ENCODE peak calls at places on chromosomes 3 and 15, in four cellular contexts. One of them, this sample, is unnamed.

GRCh38 chr15:40536501-40536900 is 28.3 kb downstream of the CCDC32 start:
- DNase-seq in amygdala: no peak
- DNase-seq in occipital lobe: no peak
- DNase-seq in progenitor cell of endocrine pancreas: no peak
- DNase-seq in this sample: no peak

GRCh38 chr3:17399586-17399985 is 342.8 kb downstream of the TBC1D5 start:
- DNase-seq in progenitor cell of endocrine pancreas: no peak
- DNase-seq in occipital lobe: no peak
- DNase-seq in amygdala: no peak
- DNase-seq in this sample: no peak

GRCh38 chr15:64525828-64526530 is 65.6 kb downstream of the ZNF609 start:
- DNase-seq in occipital lobe: no peak
- DNase-seq in amygdala: no peak
- DNase-seq in progenitor cell of endocrine pancreas: no peak
- DNase-seq in this sample: no peak

GRCh38 chr3:172051957-172052354 is 12.6 kb downstream of the FNDC3B start:
- DNase-seq in amygdala: no peak
- DNase-seq in progenitor cell of endocrine pancreas: no peak
- DNase-seq in occipital lobe: no peak
- DNase-seq in this sample: no peak

GRCh38 chr3:12194669-12195161 is 36.0 kb upstream of the TIMP4 start:
- DNase-seq in amygdala: no peak
- DNase-seq in occipital lobe: no peak
- DNase-seq in progenitor cell of endocrine pancreas: no peak
- DNase-seq in this sample: no peak

GRCh38 chr3:86948840-86949239 is 42.1 kb downstream of the VGLL3 start:
- DNase-seq in progenitor cell of endocrine pancreas: no peak
- DNase-seq in amygdala: no peak
- DNase-seq in occipital lobe: no peak
- DNase-seq in this sample: no peak

GRCh38 chr3:25448750-25449684 is 21.0 kb downstream of the RARB start:
- DNase-seq in occipital lobe: no peak
- DNase-seq in amygdala: peak
- DNase-seq in progenitor cell of endocrine pancreas: no peak
- DNase-seq in this sample: peak

GRCh38 chr3:140832883-140833282 is 108.8 kb upstream of the SLC25A36 start:
- DNase-seq in occipital lobe: no peak
- DNase-seq in progenitor cell of endocrine pancreas: no peak
- DNase-seq in amygdala: no peak
- DNase-seq in this sample: no peak

GRCh38 chr3:151168269-151169094 is 34.5 kb downstream of the GPR171 start:
- DNase-seq in amygdala: no peak
- DNase-seq in progenitor cell of endocrine pancreas: peak
- DNase-seq in occipital lobe: no peak
- DNase-seq in this sample: peak

GRCh38 chr3:114706591-114707224 is 412.9 kb downstream of the TIGIT start:
- DNase-seq in amygdala: no peak
- DNase-seq in progenitor cell of endocrine pancreas: no peak
- DNase-seq in occipital lobe: no peak
- DNase-seq in this sample: no peak

GRCh38 chr15:86879250-86880229 is 799.9 kb downstream of the AGBL1 start:
- DNase-seq in progenitor cell of endocrine pancreas: no peak
- DNase-seq in amygdala: no peak
- DNase-seq in occipital lobe: peak
- DNase-seq in this sample: no peak

GRCh38 chr3:70849911-70850699 is 537.7 kb upstream of the MDFIC2 start:
- DNase-seq in progenitor cell of endocrine pancreas: no peak
- DNase-seq in occipital lobe: no peak
- DNase-seq in amygdala: no peak
- DNase-seq in this sample: no peak

GRCh38 chr3:52299815-52300611 is 12.4 kb downstream of the GLYCTK start:
- DNase-seq in progenitor cell of endocrine pancreas: no peak
- DNase-seq in occipital lobe: no peak
- DNase-seq in amygdala: no peak
- DNase-seq in this sample: no peak

GRCh38 chr3:161274691-161275298 is 53.7 kb downstream of the NMD3 start:
- DNase-seq in amygdala: no peak
- DNase-seq in progenitor cell of endocrine pancreas: no peak
- DNase-seq in occipital lobe: peak
- DNase-seq in this sample: no peak

GRCh38 chr3:153977148-153977547 is 144.0 kb upstream of the ARHGEF26 start:
- DNase-seq in progenitor cell of endocrine pancreas: no peak
- DNase-seq in amygdala: peak
- DNase-seq in occipital lobe: peak
- DNase-seq in this sample: no peak

GRCh38 chr3:105780114-105780513 is 88.7 kb downstream of the CBLB start:
- DNase-seq in amygdala: no peak
- DNase-seq in progenitor cell of endocrine pancreas: no peak
- DNase-seq in occipital lobe: no peak
- DNase-seq in this sample: no peak

GRCh38 chr15:63835211-63835568 is 1.4 kb upstream of the HERC1 start:
- DNase-seq in amygdala: no peak
- DNase-seq in progenitor cell of endocrine pancreas: no peak
- DNase-seq in occipital lobe: no peak
- DNase-seq in this sample: no peak

GRCh38 chr3:104952587-104952986 is 414.1 kb upstream of the ALCAM start:
- DNase-seq in progenitor cell of endocrine pancreas: no peak
- DNase-seq in amygdala: no peak
- DNase-seq in occipital lobe: no peak
- DNase-seq in this sample: no peak

GRCh38 chr3:49351521-49352011 is 6.6 kb downstream of the GPX1 start:
- DNase-seq in amygdala: no peak
- DNase-seq in progenitor cell of endocrine pancreas: no peak
- DNase-seq in occipital lobe: no peak
- DNase-seq in this sample: no peak

GRCh38 chr15:68774120-68774519 is 46.6 kb downstream of the ANP32A start:
- DNase-seq in progenitor cell of endocrine pancreas: no peak
- DNase-seq in occipital lobe: no peak
- DNase-seq in amygdala: no peak
- DNase-seq in this sample: no peak

GRCh38 chr15:36960179-36960946 is 140.0 kb downstream of the MEIS2 start:
- DNase-seq in occipital lobe: no peak
- DNase-seq in progenitor cell of endocrine pancreas: no peak
- DNase-seq in amygdala: no peak
- DNase-seq in this sample: no peak

GRCh38 chr3:120145498-120146285 is 51.4 kb upstream of the GSK3B start:
- DNase-seq in progenitor cell of endocrine pancreas: no peak
- DNase-seq in amygdala: no peak
- DNase-seq in occipital lobe: no peak
- DNase-seq in this sample: no peak

GRCh38 chr3:134342269-134342668 is 32.0 kb downstream of the AMOTL2 start:
- DNase-seq in occipital lobe: no peak
- DNase-seq in progenitor cell of endocrine pancreas: no peak
- DNase-seq in amygdala: no peak
- DNase-seq in this sample: no peak

GRCh38 chr3:107216711-107217110 is 160.5 kb upstream of the CCDC54 start:
- DNase-seq in occipital lobe: no peak
- DNase-seq in progenitor cell of endocrine pancreas: no peak
- DNase-seq in amygdala: no peak
- DNase-seq in this sample: no peak

GRCh38 chr3:160126761-160127160 is 98.5 kb upstream of the C3orf80 start:
- DNase-seq in occipital lobe: no peak
- DNase-seq in progenitor cell of endocrine pancreas: no peak
- DNase-seq in amygdala: no peak
- DNase-seq in this sample: no peak

GRCh38 chr3:109559389-109559788 is 222.0 kb upstream of the DPPA4 start:
- DNase-seq in occipital lobe: no peak
- DNase-seq in progenitor cell of endocrine pancreas: no peak
- DNase-seq in amygdala: no peak
- DNase-seq in this sample: peak

GRCh38 chr3:58356054-58356453 is 23.4 kb downstream of the PXK start:
- DNase-seq in occipital lobe: no peak
- DNase-seq in progenitor cell of endocrine pancreas: no peak
- DNase-seq in amygdala: no peak
- DNase-seq in this sample: no peak

GRCh38 chr15:101126618-101127502 is 125.0 kb downstream of the CHSY1 start:
- DNase-seq in progenitor cell of endocrine pancreas: no peak
- DNase-seq in amygdala: no peak
- DNase-seq in occipital lobe: no peak
- DNase-seq in this sample: no peak

This sample was measured in head of caudate nucleus.